ENCODE peak calls at places on chromosomes 6 and 20, in eight cellular contexts. One of them, this sample, is unnamed.

GRCh38 chr20:10239954-10240353 is 21.3 kb downstream of the SNAP25 start:
- DNase-seq in IMR-90: peak; percentile 16
- DNase-seq in GM23248: no peak
- DNase-seq in H1: no peak
- DNase-seq in MM.1S: no peak
- DNase-seq in OCI-LY7: no peak
- DNase-seq in GM12878: no peak
- DNase-seq in PC-9: peak; percentile 10
- DNase-seq in this sample: no peak

GRCh38 chr6:39530201-39530759 is 194.9 kb downstream of the KIF6 start:
- DNase-seq in IMR-90: no peak
- DNase-seq in H1: no peak
- DNase-seq in GM12878: peak; percentile 94
- DNase-seq in PC-9: no peak
- DNase-seq in OCI-LY7: no peak
- DNase-seq in GM23248: peak; percentile 84
- DNase-seq in MM.1S: peak; percentile 87
- DNase-seq in this sample: peak; percentile 31

GRCh38 chr20:44572551-44573500 is 9.6 kb upstream of the PKIG start:
- DNase-seq in PC-9: peak; percentile 55
- DNase-seq in MM.1S: no peak
- DNase-seq in H1: no peak
- DNase-seq in GM23248: peak; percentile 94
- DNase-seq in OCI-LY7: peak; percentile 46
- DNase-seq in GM12878: no peak
- DNase-seq in IMR-90: peak; percentile 89
- DNase-seq in this sample: peak; percentile 94

GRCh38 chr6:169668203-169668847 is 33.5 kb downstream of the WDR27 start:
- DNase-seq in MM.1S: no peak
- DNase-seq in H1: no peak
- DNase-seq in IMR-90: no peak
- DNase-seq in PC-9: no peak
- DNase-seq in GM23248: no peak
- DNase-seq in OCI-LY7: no peak
- DNase-seq in GM12878: no peak
- DNase-seq in this sample: no peak

GRCh38 chr6:158353851-158354508 is 41.7 kb downstream of the TULP4 start:
- DNase-seq in GM23248: peak; percentile 24
- DNase-seq in IMR-90: peak; percentile 47
- DNase-seq in OCI-LY7: no peak
- DNase-seq in MM.1S: no peak
- DNase-seq in PC-9: no peak
- DNase-seq in H1: no peak
- DNase-seq in GM12878: no peak
- DNase-seq in this sample: peak; percentile 49

GRCh38 chr6:142276256-142276655 is 25.6 kb upstream of the ADGRG6 start:
- DNase-seq in OCI-LY7: no peak
- DNase-seq in H1: no peak
- DNase-seq in IMR-90: no peak
- DNase-seq in GM12878: no peak
- DNase-seq in GM23248: no peak
- DNase-seq in MM.1S: no peak
- DNase-seq in PC-9: no peak
- DNase-seq in this sample: no peak

GRCh38 chr20:45924391-45925261 is 9.9 kb upstream of the PCIF1 start:
- DNase-seq in OCI-LY7: no peak
- DNase-seq in GM12878: no peak
- DNase-seq in GM23248: peak; percentile 73
- DNase-seq in H1: no peak
- DNase-seq in PC-9: no peak
- DNase-seq in IMR-90: peak; percentile 61
- DNase-seq in MM.1S: no peak
- DNase-seq in this sample: peak; percentile 30

GRCh38 chr6:112337209-112337638 is 9.9 kb upstream of the RFPL4B start:
- DNase-seq in GM23248: peak; percentile 96
- DNase-seq in GM12878: no peak
- DNase-seq in MM.1S: no peak
- DNase-seq in IMR-90: peak; percentile 83
- DNase-seq in OCI-LY7: peak; percentile 5
- DNase-seq in H1: peak; percentile 23
- DNase-seq in PC-9: peak; percentile 24
- DNase-seq in this sample: peak; percentile 86

GRCh38 chr6:2168480-2168879 is 76.9 kb downstream of the GMDS start:
- DNase-seq in GM12878: no peak
- DNase-seq in OCI-LY7: no peak
- DNase-seq in IMR-90: peak; percentile 44
- DNase-seq in H1: no peak
- DNase-seq in GM23248: peak; percentile 34
- DNase-seq in PC-9: no peak
- DNase-seq in MM.1S: no peak
- DNase-seq in this sample: peak; percentile 35

GRCh38 chr6:1612902-1613301 is 3.2 kb downstream of the FOXC1 start:
- DNase-seq in GM23248: peak; percentile 84
- DNase-seq in PC-9: no peak
- DNase-seq in H1: no peak
- DNase-seq in GM12878: no peak
- DNase-seq in IMR-90: peak; percentile 93
- DNase-seq in OCI-LY7: no peak
- DNase-seq in MM.1S: no peak
- DNase-seq in this sample: peak; percentile 50

GRCh38 chr6:36604090-36605060 is 10.2 kb downstream of the SRSF3 start:
- DNase-seq in GM12878: no peak
- DNase-seq in H1: no peak
- DNase-seq in OCI-LY7: no peak
- DNase-seq in GM23248: no peak
- DNase-seq in IMR-90: no peak
- DNase-seq in PC-9: no peak
- DNase-seq in MM.1S: no peak
- DNase-seq in this sample: no peak

DNA sequence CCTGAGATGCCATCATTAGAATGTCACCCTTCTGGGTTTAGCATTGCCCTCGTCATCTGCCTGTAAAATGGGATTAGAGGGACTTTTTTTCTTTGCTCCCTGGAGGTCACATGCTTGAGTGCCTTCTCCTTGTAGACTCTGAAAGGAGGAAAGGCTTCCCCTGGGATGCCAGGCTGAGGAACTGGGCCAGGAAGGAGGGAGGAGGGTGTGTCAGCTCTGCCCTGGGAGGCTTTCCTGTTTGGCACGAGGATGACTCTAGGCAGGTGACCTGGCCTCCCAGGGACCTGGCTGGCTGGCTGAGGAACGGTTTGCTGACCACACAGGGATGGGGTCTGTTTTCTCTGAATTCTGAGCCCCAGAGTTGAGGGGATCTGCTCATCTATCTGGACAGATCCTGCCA is 137.9 kb upstream of the RNF24 start:
- DNase-seq in OCI-LY7: no peak
- DNase-seq in GM12878: no peak
- DNase-seq in IMR-90: no peak
- DNase-seq in GM23248: peak; percentile 29
- DNase-seq in H1: no peak
- DNase-seq in MM.1S: no peak
- DNase-seq in PC-9: no peak
- DNase-seq in this sample: no peak
- H4K20me1 ChIP-seq in OCI-LY7: no peaks in the 10 kb centered on the region
- H4K20me1 ChIP-seq in GM12878: no peaks in the 10 kb centered on the region
- H4K20me1 ChIP-seq in IMR-90: peaks cover 82% of the 10 kb centered on the region
- H4K20me1 ChIP-seq in GM23248: no peaks in the 10 kb centered on the region
- H4K20me1 ChIP-seq in H1: no peaks in the 10 kb centered on the region
- H4K20me1 ChIP-seq in MM.1S: no peaks in the 10 kb centered on the region
- H4K20me1 ChIP-seq in PC-9: peaks cover 3% of the 10 kb centered on the region
- H4K20me1 ChIP-seq in this sample: no peaks in the 10 kb centered on the region

DNA sequence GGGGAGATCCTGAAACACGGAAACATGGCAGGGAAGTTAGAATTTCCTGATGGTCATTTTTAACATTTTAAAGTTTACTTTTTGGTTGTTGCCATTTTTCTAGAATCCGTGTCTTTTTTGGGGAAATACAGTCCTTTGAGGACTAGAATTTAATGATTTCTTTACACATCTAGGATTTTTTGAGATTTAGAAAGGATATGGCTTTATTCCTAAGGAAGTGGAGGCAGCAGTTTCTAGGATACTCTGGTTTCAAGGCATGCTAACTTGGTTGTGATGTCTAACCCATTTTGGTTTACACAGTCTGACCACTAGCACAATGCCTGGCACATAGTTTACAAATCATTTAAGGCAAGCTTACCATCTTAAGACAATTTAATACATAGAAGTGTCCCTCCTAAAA is 1.1 kb upstream of the ZBTB2 start:
- DNase-seq in PC-9: no peak
- DNase-seq in IMR-90: no peak
- DNase-seq in MM.1S: peak; percentile 6
- DNase-seq in OCI-LY7: no peak
- DNase-seq in H1: no peak
- DNase-seq in GM12878: no peak
- DNase-seq in GM23248: no peak
- DNase-seq in this sample: no peak
- H4K20me1 ChIP-seq in PC-9: peaks cover 44% of the 10 kb centered on the region
- H4K20me1 ChIP-seq in IMR-90: peaks cover 55% of the 10 kb centered on the region
- H4K20me1 ChIP-seq in MM.1S: no peaks in the 10 kb centered on the region
- H4K20me1 ChIP-seq in OCI-LY7: peaks cover 43% of the 10 kb centered on the region
- H4K20me1 ChIP-seq in H1: peaks cover 6% of the 10 kb centered on the region
- H4K20me1 ChIP-seq in GM12878: peaks cover 6% of the 10 kb centered on the region
- H4K20me1 ChIP-seq in GM23248: peaks cover 23% of the 10 kb centered on the region
- H4K20me1 ChIP-seq in this sample: peaks cover 3% of the 10 kb centered on the region

GRCh38 chr6:167687035-167687720 is 139.5 kb upstream of the AFDN start:
- DNase-seq in GM12878: no peak
- DNase-seq in MM.1S: no peak
- DNase-seq in IMR-90: no peak
- DNase-seq in GM23248: no peak
- DNase-seq in PC-9: no peak
- DNase-seq in H1: no peak
- DNase-seq in OCI-LY7: no peak
- DNase-seq in this sample: no peak

GRCh38 chr6:167691566-167692312 is 135.0 kb upstream of the AFDN start:
- DNase-seq in MM.1S: no peak
- DNase-seq in H1: no peak
- DNase-seq in IMR-90: no peak
- DNase-seq in GM23248: no peak
- DNase-seq in OCI-LY7: no peak
- DNase-seq in GM12878: no peak
- DNase-seq in PC-9: no peak
- DNase-seq in this sample: no peak

GRCh38 chr6:167689751-167690150 is 137.0 kb upstream of the AFDN start:
- DNase-seq in H1: no peak
- DNase-seq in GM12878: no peak
- DNase-seq in OCI-LY7: no peak
- DNase-seq in GM23248: no peak
- DNase-seq in IMR-90: no peak
- DNase-seq in MM.1S: no peak
- DNase-seq in PC-9: no peak
- DNase-seq in this sample: no peak

GRCh38 chr6:167688123-167688522 is 138.6 kb upstream of the AFDN start:
- DNase-seq in MM.1S: no peak
- DNase-seq in IMR-90: no peak
- DNase-seq in GM12878: no peak
- DNase-seq in GM23248: no peak
- DNase-seq in H1: no peak
- DNase-seq in OCI-LY7: no peak
- DNase-seq in PC-9: no peak
- DNase-seq in this sample: no peak

DNA sequence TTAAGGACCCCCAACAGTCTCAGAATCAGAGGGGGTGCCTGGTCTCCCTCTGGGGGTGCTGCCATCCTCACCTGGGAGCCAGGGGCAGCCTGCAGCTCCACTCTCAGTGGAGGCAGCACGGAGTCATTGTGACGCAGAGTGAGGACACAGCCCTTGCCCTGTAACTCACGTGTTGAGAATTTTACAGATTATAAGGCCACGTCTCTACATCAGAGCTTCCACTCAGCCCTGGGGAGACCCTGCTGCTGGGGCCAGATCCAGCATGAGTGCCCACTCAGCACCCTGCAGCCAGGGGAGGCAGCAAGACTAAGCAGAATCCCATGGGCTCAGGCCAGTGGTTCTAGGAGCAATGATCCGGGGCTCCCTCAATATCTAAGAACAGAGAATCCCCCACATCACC is 137.4 kb upstream of the AFDN start:
- DNase-seq in PC-9: no peak
- DNase-seq in MM.1S: no peak
- DNase-seq in GM12878: no peak
- DNase-seq in GM23248: no peak
- DNase-seq in IMR-90: no peak
- DNase-seq in OCI-LY7: no peak
- DNase-seq in H1: no peak
- DNase-seq in this sample: no peak
- H4K20me1 ChIP-seq in PC-9: no peaks in the 10 kb centered on the region
- H4K20me1 ChIP-seq in MM.1S: no peaks in the 10 kb centered on the region
- H4K20me1 ChIP-seq in GM12878: no peaks in the 10 kb centered on the region
- H4K20me1 ChIP-seq in GM23248: no peaks in the 10 kb centered on the region
- H4K20me1 ChIP-seq in IMR-90: no peaks in the 10 kb centered on the region
- H4K20me1 ChIP-seq in OCI-LY7: no peaks in the 10 kb centered on the region
- H4K20me1 ChIP-seq in H1: no peaks in the 10 kb centered on the region
- H4K20me1 ChIP-seq in this sample: no peaks in the 10 kb centered on the region

DNA sequence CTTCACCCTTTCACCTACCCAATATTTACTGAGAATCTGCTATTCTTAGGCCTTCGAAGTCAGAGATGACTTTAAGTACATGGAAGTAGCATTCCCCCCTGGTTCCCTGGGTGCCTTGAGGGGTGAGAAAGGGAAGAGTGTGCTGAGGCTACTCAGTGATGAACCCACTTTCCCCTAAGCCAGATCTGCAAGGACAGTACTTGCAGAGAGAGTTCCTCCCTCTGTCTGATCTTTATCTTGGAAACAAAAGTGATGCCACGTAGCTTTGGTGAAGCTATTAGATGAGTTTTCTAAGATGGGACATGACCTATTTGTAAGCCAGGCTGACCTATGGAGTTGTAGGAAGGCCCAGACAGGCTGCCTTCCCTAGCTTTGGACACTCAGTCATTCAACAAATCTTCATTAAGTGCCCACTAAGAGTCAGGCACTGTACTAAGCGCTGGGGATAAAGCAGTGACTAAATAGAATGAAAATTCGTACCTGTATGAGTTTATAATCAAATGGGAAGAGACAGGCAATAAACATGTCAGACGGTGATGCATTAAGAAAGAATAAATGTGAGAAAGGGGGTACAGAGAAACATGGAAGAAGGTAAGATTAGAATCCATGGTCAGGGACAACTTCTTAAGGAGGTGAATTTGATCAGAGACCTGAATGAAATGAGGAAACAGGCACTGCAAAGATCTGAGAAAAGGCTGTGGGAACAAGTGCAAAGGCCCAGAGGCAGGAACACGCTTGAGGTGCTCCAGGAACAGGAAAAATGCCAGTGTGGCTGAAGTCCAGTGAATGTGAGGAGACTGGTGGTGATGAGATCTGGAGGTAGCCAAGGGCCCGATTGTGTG is 42.2 kb downstream of the BCL2L1 start:
- DNase-seq in GM23248: no peak
- DNase-seq in IMR-90: no peak
- DNase-seq in PC-9: no peak
- DNase-seq in H1: no peak
- DNase-seq in GM12878: no peak
- DNase-seq in MM.1S: no peak
- DNase-seq in OCI-LY7: no peak
- DNase-seq in this sample: no peak
- H4K20me1 ChIP-seq in GM23248: no peaks in the 10 kb centered on the region
- H4K20me1 ChIP-seq in IMR-90: peaks cover 46% of the 10 kb centered on the region
- H4K20me1 ChIP-seq in PC-9: peaks cover 48% of the 10 kb centered on the region
- H4K20me1 ChIP-seq in H1: no peaks in the 10 kb centered on the region
- H4K20me1 ChIP-seq in GM12878: no peaks in the 10 kb centered on the region
- H4K20me1 ChIP-seq in MM.1S: no peaks in the 10 kb centered on the region
- H4K20me1 ChIP-seq in OCI-LY7: no peaks in the 10 kb centered on the region
- H4K20me1 ChIP-seq in this sample: no peaks in the 10 kb centered on the region

This sample was measured in fibroblast of lung.